ENCODE peak calls at places on chromosomes 13 and 19, in nine cellular contexts. R is OCI-LY7, J is mesothelial cell of epicardium, H is tibial artery, A is ascending aorta, Q is HFFc6, I is DND-41, K is HL-60, O is retinal pigment epithelial cell. Y is an unnamed sample.

GRCh38 chr19:41500443-41500842 is 57.5 kb downstream of the ERICH4 start:
- DNase-seq in A (no peak), J (no peak), O (no peak), Q (no peak), K (no peak), R (no peak), H (no peak), I (no peak), Y (no peak)

GRCh38 chr13:63190219-63190618 is 1774.6 kb upstream of the PCDH20 start:
- DNase-seq in I (no peak), A (no peak), Q (no peak), R (no peak), J (no peak), K (no peak), O (no peak), H (no peak), Y (no peak)

GRCh38 chr19:32676186-32676894 is 692 bp downstream of the RGS9BP start:
- DNase-seq in R (no peak), J (peak; percentile 44), H (no peak), Q (no peak), K (no peak), I (no peak), A (no peak), O (no peak), Y (no peak)

GRCh38 chr19:42480335-42481095 is 37.8 kb upstream of the CXCL17 start:
- DNase-seq in Q (peak; percentile 36), K (no peak), I (no peak), H (no peak), R (no peak), A (no peak), O (no peak), J (no peak), Y (no peak)

GRCh38 chr13:97205971-97206370 is 16.2 kb upstream of the MBNL2 start:
- DNase-seq in Q (peak; percentile 61), R (no peak), K (no peak), J (no peak), O (peak; percentile 82), H (no peak), A (no peak), I (no peak), Y (no peak)

GRCh38 chr19:19668230-19669012 is at the start of gene ZNF101:
- DNase-seq in O (peak; percentile 62), Q (peak; percentile 90), R (peak; percentile 99), J (peak; percentile 89), I (peak; percentile 98), H (peak; percentile 96), A (peak; percentile 97), K (peak; percentile 97), Y (peak; percentile 35)

GRCh38 chr13:20774746-20775145 is 985 bp upstream of the EEF1AKMT1 start:
- DNase-seq in Q (no peak), R (no peak), A (no peak), I (no peak), O (no peak), K (no peak), H (no peak), J (no peak), Y (no peak)

GRCh38 chr19:2270157-2270571 is 11.8 kb downstream of the PEAK3 start:
- DNase-seq in J (no peak), Q (no peak), H (peak; percentile 83), O (no peak), R (peak; percentile 48), I (peak; percentile 56), K (peak; percentile 52), A (no peak), Y (no peak)

GRCh38 chr19:12647490-12648071 is 19.0 kb downstream of the MAN2B1 start:
- DNase-seq in Q (no peak), O (no peak), J (no peak), K (no peak), H (peak; percentile 77), A (no peak), I (peak; percentile 36), R (no peak), Y (no peak)

GRCh38 chr19:20162821-20163220 is 4.2 kb upstream of the ZNF486 start:
- DNase-seq in A (no peak), I (peak; percentile 56), K (peak; percentile 76), Q (no peak), O (no peak), J (no peak), R (peak; percentile 56), H (no peak), Y (no peak)

GRCh38 chr19:7928741-7929701 is 3.1 kb upstream of the CTXN1 start:
- DNase-seq in A (peak; percentile 90), O (peak; percentile 35), J (peak; percentile 71), H (peak; percentile 89), Q (peak; percentile 89), K (peak; percentile 73), R (peak; percentile 51), I (peak; percentile 76), Y (no peak)

GRCh38 chr13:40672310-40673060 is 6.0 kb upstream of the FOXO1 start:
- DNase-seq in I (no peak), K (no peak), Q (peak; percentile 52), A (no peak), J (no peak), O (no peak), R (no peak), H (no peak), Y (no peak)

GRCh38 chr19:19138110-19138981 is at the start of gene TMEM161A:
- DNase-seq in O (peak; percentile 97), K (peak; percentile 99), R (peak; percentile 98), J (peak; percentile 98), A (peak; percentile 98), I (peak; percentile 99), Q (peak; percentile 99), H (peak; percentile 99), Y (peak; percentile 82)

GRCh38 chr13:99694251-99694650 is 193.0 kb downstream of the TM9SF2 start:
- DNase-seq in O (no peak), J (no peak), K (no peak), Q (no peak), H (no peak), I (no peak), R (no peak), A (no peak), Y (no peak)

GRCh38 chr13:40207110-40207478 is 459.3 kb downstream of the FOXO1 start:
- DNase-seq in I (no peak), K (peak; percentile 29), H (no peak), J (no peak), Q (no peak), O (no peak), R (peak; percentile 86), A (no peak), Y (no peak)

GRCh38 chr19:3503036-3503572 is 2.6 kb upstream of the DOHH start:
- DNase-seq in J (no peak), Q (no peak), R (no peak), H (no peak), K (no peak), O (no peak), I (no peak), A (no peak), Y (no peak)

DNA sequence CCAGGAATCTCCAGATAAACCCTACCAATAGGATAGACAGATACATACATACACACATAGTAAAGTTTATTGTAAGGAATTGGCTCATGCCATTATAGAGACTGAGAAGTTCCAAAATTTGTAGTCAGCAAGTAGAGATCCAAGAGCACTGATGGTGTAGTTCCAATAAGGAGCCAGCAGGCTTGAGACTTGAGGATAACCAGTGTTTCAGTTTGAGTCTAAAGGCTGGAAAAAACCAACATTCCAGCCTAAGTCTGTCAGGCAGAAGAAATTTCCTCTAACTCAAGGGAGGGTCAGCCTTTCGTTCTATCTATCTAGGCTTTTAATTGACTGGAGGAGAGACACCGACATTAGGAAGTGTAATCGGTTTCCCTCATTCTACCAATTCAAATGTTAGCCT is 110.2 kb upstream of the TSHZ3 start:
- DNase-seq in O (no peak), K (no peak), I (no peak), J (no peak), A (no peak), H (no peak), Q (peak; percentile 9), R (no peak), Y (no peak)
- TF ChIP-seq CTCF in O (no peak), K (no peak), I (no peak), J (no peak), A (no peak), H (no peak), Q (peak; percentile 51), R (no peak), Y (no peak)

DNA sequence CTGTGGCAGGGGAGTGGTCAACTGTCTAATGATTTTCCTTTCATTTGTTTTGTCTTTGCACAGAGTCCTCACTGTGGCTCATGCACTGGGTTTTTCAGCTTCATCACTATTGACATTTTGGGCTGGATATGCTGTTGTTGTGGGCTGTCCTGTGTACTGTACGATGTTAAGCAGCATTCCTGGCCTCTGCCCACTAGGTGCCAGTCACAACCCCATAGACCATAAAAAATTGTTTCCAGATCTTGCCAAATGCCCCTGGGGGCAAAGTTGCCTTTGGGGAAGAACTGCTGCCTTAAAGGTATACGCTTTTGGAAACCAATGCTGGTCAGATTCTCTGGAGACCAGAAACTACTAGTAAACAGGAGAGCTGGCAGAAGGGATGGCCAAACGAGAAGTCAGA is 310.4 kb downstream of the SPRY2 start:
- DNase-seq in K (peak; percentile 58), O (no peak), R (no peak), A (no peak), H (no peak), J (no peak), I (no peak), Q (peak; percentile 54), Y (no peak)
- TF ChIP-seq CTCF in K (no peak), O (peak; percentile 63), R (no peak), A (no peak), H (peak; percentile 24), J (no peak), I (peak; percentile 8), Q (peak; percentile 68), Y (peak; percentile 74)

GRCh38 chr13:94950303-94950702 is 238.0 kb upstream of the SOX21 start:
- DNase-seq in H (no peak), A (no peak), O (no peak), I (no peak), Q (no peak), K (no peak), R (no peak), J (no peak), Y (no peak)
- TF ChIP-seq CTCF in H (no peak), A (no peak), O (peak; percentile 1), I (no peak), Q (peak; percentile 43), K (no peak), R (no peak), J (no peak), Y (peak; percentile 13)

DNA sequence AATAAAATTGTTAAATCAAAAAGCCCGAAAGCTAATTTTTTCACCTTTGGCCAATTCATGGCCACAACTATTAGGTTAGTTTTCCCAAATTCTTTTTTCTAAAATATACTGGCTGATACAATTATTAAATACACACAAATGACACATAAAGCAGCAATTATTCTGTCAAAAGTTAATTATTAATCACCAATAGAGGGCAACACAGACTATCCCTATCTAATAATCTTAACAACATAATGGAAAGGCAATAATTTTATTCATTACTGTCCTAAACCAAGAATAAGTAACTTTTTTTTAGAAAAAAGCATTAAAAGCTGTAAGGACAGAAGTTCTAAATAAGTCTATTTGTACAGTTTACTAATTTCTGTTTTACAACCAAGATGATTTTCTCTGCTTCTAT is 51.7 kb downstream of the KATNAL1 start:
- DNase-seq in O (no peak), Q (no peak), I (no peak), H (no peak), J (no peak), K (no peak), R (no peak), A (no peak), Y (no peak)
- TF ChIP-seq CTCF in O (no peak), Q (peak; percentile 60), I (peak; percentile 9), H (no peak), J (no peak), K (no peak), R (peak; percentile 73), A (no peak), Y (no peak)

GRCh38 chr19:35513975-35514809 is 743 bp upstream of the DMKN start:
- DNase-seq in R (no peak), K (no peak), A (no peak), J (no peak), I (no peak), Q (no peak), O (no peak), H (no peak), Y (no peak)
- TF ChIP-seq CTCF in R (peak; percentile 34), K (no peak), A (no peak), J (no peak), I (no peak), Q (peak; percentile 36), O (peak; percentile 37), H (no peak), Y (peak; percentile 32)

Y was measured in epithelial cell of proximal tubule.